ENCODE peak calls at places on chromosomes 6 and 20, in ten cellular contexts. P is heart left ventricle, Y is MM.1S, S is astrocyte, B is body of pancreas, T is ovary, G is lower lobe of right lung, J is adrenal gland, L is psoas muscle, W is fibroblast of lung. Q is an unnamed sample.

GRCh38 chr6:130148181-130148580 is 74.6 kb downstream of the SAMD3 start:
- DNase-seq in P (no peak), Y (no peak), S (no peak), B (no peak), T (no peak), G (no peak), J (no peak), L (no peak), W (no peak), Q (peak; percentile 15)

GRCh38 chr6:27091661-27092315 is 155.7 kb upstream of the PRSS16 start:
- DNase-seq in P (no peak), Y (peak; percentile 76), S (peak; percentile 94), B (no peak), T (no peak), G (no peak), J (no peak), L (no peak), W (peak; percentile 85), Q (no peak)

GRCh38 chr6:99905209-99906106 is 88.6 kb downstream of the MCHR2 start:
- DNase-seq in P (no peak), Y (peak; percentile 61), S (peak; percentile 19), B (peak; percentile 15), T (no peak), G (no peak), J (no peak), L (no peak), W (peak; percentile 33), Q (no peak)

GRCh38 chr6:6758915-6759654 is 170.6 kb downstream of the LY86 start:
- DNase-seq in P (peak; percentile 65), Y (peak; percentile 73), S (peak; percentile 42), B (peak; percentile 68), T (peak; percentile 71), G (no peak), J (peak; percentile 76), L (no peak), W (peak; percentile 83), Q (no peak)

GRCh38 chr20:35750611-35751010 is 8.6 kb upstream of the RBM39 start:
- DNase-seq in P (no peak), Y (no peak), S (no peak), B (no peak), T (no peak), G (no peak), J (no peak), L (no peak), W (no peak), Q (no peak)

GRCh38 chr6:39411465-39411864 is 89.0 kb upstream of the KCNK16 start:
- DNase-seq in P (no peak), Y (no peak), S (peak; percentile 52), B (no peak), T (no peak), G (no peak), J (no peak), L (no peak), W (no peak), Q (no peak)

GRCh38 chr6:83368582-83368981 is 62.3 kb downstream of the ME1 start:
- DNase-seq in P (no peak), Y (no peak), S (peak; percentile 18), B (no peak), T (no peak), G (no peak), J (no peak), L (no peak), W (no peak), Q (no peak)

GRCh38 chr20:31652917-31653385 is 15.2 kb downstream of the COX4I2 start:
- DNase-seq in P (no peak), Y (no peak), S (peak; percentile 22), B (no peak), T (no peak), G (no peak), J (no peak), L (no peak), W (peak; percentile 86), Q (no peak)

DNA sequence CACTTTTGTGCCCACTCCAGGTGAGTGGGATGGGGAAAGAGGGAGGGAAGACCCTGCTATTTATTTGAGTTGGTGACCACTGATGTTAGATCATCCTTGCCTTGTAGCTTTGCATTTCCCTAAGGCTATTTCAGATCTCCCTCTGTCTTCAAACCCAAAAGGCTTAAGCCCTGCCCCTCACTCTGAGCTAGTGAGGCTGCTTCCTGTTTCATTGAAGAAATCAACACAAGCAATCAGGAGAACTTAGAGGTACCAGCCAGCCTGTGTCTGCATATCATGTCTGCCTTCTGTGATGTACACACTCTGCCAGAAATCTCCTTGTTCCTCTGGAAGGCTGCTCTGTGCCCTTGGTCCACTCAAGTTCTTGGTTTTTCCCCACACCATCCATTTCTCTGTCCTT is 135.3 kb downstream of the ARID1B start:
- DNase-seq in P (no peak), Y (peak; percentile 10), S (no peak), B (no peak), T (no peak), G (no peak), J (no peak), L (no peak), W (no peak), Q (no peak)
- TF ChIP-seq CTCF in P (no peak), Y (no peak), S (no peak), B (no peak), T (no peak), G (no peak), J (no peak), L (no peak), W (no peak), Q (no peak)

GRCh38 chr6:4351857-4352669 is 216.7 kb upstream of the ECI2 start:
- DNase-seq in P (peak; percentile 82), Y (no peak), S (peak; percentile 94), B (peak; percentile 30), T (no peak), G (no peak), J (peak; percentile 87), L (peak; percentile 91), W (peak; percentile 95), Q (no peak)

GRCh38 chr6:4351506-4351852 is 216.1 kb upstream of the ECI2 start:
- DNase-seq in P (no peak), Y (no peak), S (no peak), B (no peak), T (no peak), G (no peak), J (peak; percentile 40), L (no peak), W (no peak), Q (no peak)

GRCh38 chr6:4354181-4354580 is 218.8 kb upstream of the ECI2 start:
- DNase-seq in P (no peak), Y (no peak), S (no peak), B (no peak), T (no peak), G (no peak), J (peak; percentile 34), L (no peak), W (no peak), Q (no peak)

GRCh38 chr6:4350571-4351505 is 215.5 kb upstream of the ECI2 start:
- DNase-seq in P (peak; percentile 61), Y (no peak), S (peak; percentile 43), B (no peak), T (no peak), G (no peak), J (peak; percentile 65), L (no peak), W (peak; percentile 67), Q (no peak)

GRCh38 chr6:4352731-4353130 is 217.4 kb upstream of the ECI2 start:
- DNase-seq in P (no peak), Y (no peak), S (no peak), B (no peak), T (no peak), G (no peak), J (no peak), L (no peak), W (no peak), Q (no peak)
- H3K27ac ChIP-seq in P (no peak overlapping the region), Y (no peak overlapping the region), S (peak overlapping the region; percentile 90), B (no peak overlapping the region), T (no peak overlapping the region), G (no peak overlapping the region), J (peak overlapping the region; percentile 66), L (peak overlapping the region; percentile 91), W (peak overlapping the region; percentile 72), Q (no peak overlapping the region)

DNA sequence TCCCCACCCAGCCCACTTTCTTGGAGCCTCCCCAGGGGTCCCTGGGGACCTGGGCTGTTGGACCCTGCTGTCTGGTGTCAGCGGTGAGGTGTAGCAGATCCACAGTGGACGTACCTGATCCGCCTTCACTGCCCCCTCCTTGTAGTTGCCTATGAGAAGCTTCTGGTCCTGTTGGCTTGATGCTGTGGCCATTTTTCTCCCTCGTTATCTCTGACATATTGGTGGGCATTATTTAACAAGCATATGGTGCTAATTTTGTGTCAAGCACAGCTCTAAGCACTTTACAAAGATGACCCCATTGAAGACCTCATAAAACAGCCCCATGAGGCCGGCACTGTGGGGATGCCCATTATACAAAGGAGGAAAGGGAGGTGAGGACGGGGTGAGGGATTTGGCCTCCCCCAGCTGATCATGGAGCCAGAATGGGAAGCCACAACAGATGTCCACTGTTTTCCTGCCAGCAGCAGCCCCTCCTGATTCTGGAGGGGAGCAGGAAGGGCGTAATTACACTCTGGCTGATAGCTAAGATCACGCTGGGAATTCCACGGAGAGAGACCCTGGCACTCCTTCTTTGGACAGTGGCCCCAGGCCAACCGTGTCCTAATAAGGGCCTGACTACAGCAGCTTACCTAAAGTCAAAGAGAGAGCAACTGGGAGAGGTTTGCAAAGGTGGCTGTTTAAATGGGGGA is 628.3 kb downstream of the CDH26 start:
- DNase-seq in P (peak; percentile 51), Y (no peak), S (no peak), B (no peak), T (no peak), G (no peak), J (no peak), L (peak; percentile 55), W (no peak), Q (no peak)
- H3K9me3 ChIP-seq in P (no peaks in the 10 kb centered on the region), Y (no peaks in the 10 kb centered on the region), S (no peaks in the 10 kb centered on the region), B (no peaks in the 10 kb centered on the region), T (no peaks in the 10 kb centered on the region), G (no peaks in the 10 kb centered on the region), J (no peaks in the 10 kb centered on the region), L (no peaks in the 10 kb centered on the region), W (no peaks in the 10 kb centered on the region), Q (no peaks in the 10 kb centered on the region)

GRCh38 chr20:47490795-47491194 is 10.9 kb upstream of the NCOA3 start:
- DNase-seq in P (no peak), Y (no peak), S (no peak), B (no peak), T (no peak), G (no peak), J (no peak), L (no peak), W (no peak), Q (no peak)

GRCh38 chr20:47482705-47483104 is 19.0 kb upstream of the NCOA3 start:
- DNase-seq in P (no peak), Y (no peak), S (no peak), B (no peak), T (no peak), G (no peak), J (no peak), L (no peak), W (no peak), Q (no peak)

GRCh38 chr20:47484303-47484702 is 17.4 kb upstream of the NCOA3 start:
- DNase-seq in P (no peak), Y (no peak), S (no peak), B (no peak), T (no peak), G (no peak), J (no peak), L (no peak), W (no peak), Q (no peak)

GRCh38 chr20:47489448-47489872 is 12.2 kb upstream of the NCOA3 start:
- DNase-seq in P (peak; percentile 42), Y (peak; percentile 53), S (no peak), B (no peak), T (no peak), G (peak; percentile 60), J (peak; percentile 73), L (peak; percentile 50), W (no peak), Q (peak; percentile 23)

DNA sequence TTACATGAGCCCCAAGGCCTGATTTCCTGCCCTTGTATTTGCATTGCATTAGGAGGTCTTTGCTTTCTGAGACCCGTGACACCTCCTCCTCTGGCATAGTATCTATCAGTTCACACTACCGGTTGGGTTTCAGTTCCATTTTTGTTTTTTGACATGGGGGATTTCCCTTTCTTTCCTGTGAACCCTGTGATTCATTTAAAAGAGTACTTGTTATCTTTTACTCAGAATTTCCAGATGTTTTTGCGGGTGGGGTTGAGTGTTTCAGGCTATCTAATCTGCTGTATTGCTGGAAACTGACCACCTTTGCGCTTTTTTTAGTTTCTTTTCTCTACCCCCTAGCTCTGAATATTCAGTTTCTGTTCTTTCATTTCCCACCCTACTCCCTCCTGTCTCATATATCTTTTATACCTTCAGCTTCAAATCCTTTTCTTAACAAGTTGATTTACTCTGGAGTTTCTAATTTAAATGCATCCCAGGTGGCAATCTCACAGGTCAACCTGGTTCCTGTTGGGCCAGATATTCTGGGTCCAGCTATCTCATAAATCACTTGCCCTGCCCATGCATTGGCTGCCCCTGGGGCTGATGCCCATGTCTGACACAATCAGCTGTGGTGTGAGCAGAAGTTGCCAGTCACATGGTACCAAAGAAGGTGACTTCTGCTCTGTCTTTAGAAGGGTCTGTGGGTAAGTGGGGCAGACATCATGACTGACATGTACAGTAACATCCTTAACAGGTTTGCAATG is 14.3 kb upstream of the NCOA3 start:
- DNase-seq in P (no peak), Y (peak; percentile 98), S (no peak), B (no peak), T (no peak), G (no peak), J (no peak), L (no peak), W (no peak), Q (no peak)
- TF ChIP-seq CTCF in P (no peak), Y (no peak), S (no peak), B (no peak), T (no peak), G (no peak), J (no peak), L (no peak), W (no peak), Q (no peak)

Q was measured in CD4-positive, alpha-beta T cell.